ENCODE peak calls at places on chromosomes 16 and 17, in ten cellular contexts. O is activated T-cell treated with anti-CD3 and anti-CD28 coated beads, Interleukin-2, amount 50 U/mL, for 4 hours; J is GM19239; Z is stimulated activated naive CD8-positive, alpha-beta T cell treated with anti-CD3 and anti-CD28 coated beads, Interleukin-15, amount 100 ng/mL, for 72 hours; H is activated CD4-positive, alpha-beta T cell treated with anti-CD3 and anti-CD28 coated beads, Interleukin-2, amount 50 U/mL, for 1 hour; V is endothelial cell; B is mucosa of gallbladder; W is C1 segment of cervical spinal cord; M is stimulated activated naive B cell treated with anti-CD40 and anti-IgM and Interleukin-4, amounts not matched to agents 10 μg/mL and 1 μg/mL and 100 μg/mL, for 72 hours; Q is NCI-H1436. L is an unnamed sample.

GRCh38 chr16:82653550-82654511 is 27.1 kb downstream of the CDH13 start:
- DNase-seq in Q (no peak), V (no peak), Z (peak), W (no peak), J (no peak), M (no peak), H (peak), O (peak), B (no peak), L (peak)

GRCh38 chr17:52276609-52277008 is 118.1 kb upstream of the CA10 start:
- DNase-seq in Q (no peak), O (no peak), M (no peak), W (no peak), V (no peak), Z (no peak), J (no peak), H (no peak), B (no peak), L (no peak)

GRCh38 chr16:55136356-55136755 is 187.6 kb upstream of the IRX6 start:
- DNase-seq in W (no peak), Z (no peak), B (no peak), O (no peak), J (no peak), M (no peak), H (no peak), V (no peak), Q (no peak), L (peak)

GRCh38 chr17:7717756-7718350 is 309 bp downstream of the DNAH2 start:
- DNase-seq in Q (no peak), O (no peak), Z (no peak), W (no peak), B (peak), J (no peak), M (no peak), V (no peak), H (no peak), L (no peak)

GRCh38 chr17:1977583-1978395 is 47.3 kb downstream of the RTN4RL1 start:
- DNase-seq in H (no peak), J (no peak), W (peak), O (no peak), B (no peak), M (no peak), V (no peak), Q (peak), Z (no peak), L (no peak)

GRCh38 chr16:1325673-1326371 is 7.6 kb upstream of the BAIAP3 start:
- DNase-seq in O (no peak), J (no peak), M (no peak), Q (no peak), V (no peak), Z (no peak), H (no peak), W (no peak), B (no peak), L (no peak)

GRCh38 chr17:35912942-35913341 is 17.6 kb downstream of the RDM1 start:
- DNase-seq in O (no peak), Q (no peak), Z (no peak), H (no peak), B (no peak), M (no peak), W (no peak), V (no peak), J (no peak), L (no peak)

GRCh38 chr17:6706499-6706898 is 6.7 kb downstream of the SLC13A5 start:
- DNase-seq in Q (no peak), J (no peak), W (no peak), O (no peak), M (no peak), V (no peak), H (no peak), Z (no peak), B (no peak), L (no peak)

GRCh38 chr17:48970865-48971687 is 2.7 kb upstream of the GIP start:
- DNase-seq in V (no peak), H (no peak), M (no peak), Z (no peak), J (no peak), B (no peak), O (no peak), W (no peak), Q (no peak), L (no peak)

GRCh38 chr16:4780235-4780634 is 7.9 kb downstream of the SEPTIN12 start:
- DNase-seq in J (no peak), W (no peak), B (no peak), H (no peak), Z (no peak), M (no peak), Q (no peak), V (no peak), O (no peak), L (no peak)

GRCh38 chr17:75571197-75571884 is 16.3 kb upstream of the MYO15B start:
- DNase-seq in V (peak), W (no peak), Z (no peak), B (no peak), M (peak), H (no peak), Q (no peak), O (no peak), J (peak), L (no peak)

GRCh38 chr17:30939059-30939689 is 17.4 kb downstream of the ADAP2 start:
- DNase-seq in B (no peak), V (no peak), J (peak), O (no peak), W (no peak), M (no peak), Z (no peak), H (no peak), Q (no peak), L (no peak)

GRCh38 chr17:15351925-15352324 is 10.5 kb upstream of the TEKT3 start:
- DNase-seq in B (peak), M (no peak), Q (no peak), Z (no peak), V (no peak), O (no peak), J (no peak), H (no peak), W (no peak), L (peak)

GRCh38 chr17:5424909-5425308 is 4.9 kb downstream of the RPAIN start:
- DNase-seq in H (no peak), W (no peak), Q (no peak), M (no peak), V (no peak), J (no peak), B (no peak), O (no peak), Z (no peak), L (no peak)

GRCh38 chr17:71500761-71501555 is 619.9 kb upstream of the SOX9 start:
- DNase-seq in Z (no peak), B (no peak), V (no peak), O (no peak), J (no peak), W (no peak), M (no peak), Q (no peak), H (no peak), L (peak)

GRCh38 chr16:24852281-24852721 is 6.5 kb downstream of the SLC5A11 start:
- DNase-seq in H (no peak), Z (no peak), W (no peak), J (no peak), B (no peak), Q (no peak), V (no peak), O (no peak), M (no peak), L (peak)